ENCODE peak calls at places on chromosomes 3 and 15, in five cellular contexts. One of them, this sample, is unnamed.

GRCh38 chr15:79065361-79065743 is 25.2 kb downstream of the RASGRF1 start:
- DNase-seq in K562: no peak
- DNase-seq in HepG2: no peak
- DNase-seq in GM12892: no peak
- DNase-seq in GM12878: no peak
- DNase-seq in this sample: no peak

GRCh38 chr3:46632792-46633191 is 20.5 kb downstream of the FAM240A start:
- DNase-seq in GM12878: no peak
- DNase-seq in K562: no peak
- DNase-seq in GM12892: no peak
- DNase-seq in HepG2: peak
- DNase-seq in this sample: no peak

GRCh38 chr3:139117136-139117675 is 72.5 kb upstream of the PRR23C start:
- DNase-seq in HepG2: no peak
- DNase-seq in K562: no peak
- DNase-seq in GM12878: no peak
- DNase-seq in GM12892: no peak
- DNase-seq in this sample: no peak

GRCh38 chr3:71564361-71564760 is 19.2 kb downstream of the FOXP1 start:
- DNase-seq in HepG2: no peak
- DNase-seq in GM12878: no peak
- DNase-seq in K562: no peak
- DNase-seq in GM12892: no peak
- DNase-seq in this sample: no peak

GRCh38 chr3:42750834-42751233 is 22.2 kb downstream of the CCDC13 start:
- DNase-seq in K562: no peak
- DNase-seq in GM12878: no peak
- DNase-seq in GM12892: no peak
- DNase-seq in HepG2: no peak
- DNase-seq in this sample: no peak

GRCh38 chr15:88982946-88983342 is 69.8 kb upstream of the MFGE8 start:
- DNase-seq in GM12878: no peak
- DNase-seq in HepG2: no peak
- DNase-seq in GM12892: no peak
- DNase-seq in K562: no peak
- DNase-seq in this sample: no peak

GRCh38 chr15:62887113-62887570 is 155.4 kb upstream of the TPM1 start:
- DNase-seq in GM12892: no peak
- DNase-seq in HepG2: no peak
- DNase-seq in GM12878: no peak
- DNase-seq in K562: no peak
- DNase-seq in this sample: no peak

GRCh38 chr15:51576911-51577500 is 45.6 kb downstream of the DMXL2 start:
- DNase-seq in HepG2: no peak
- DNase-seq in GM12892: no peak
- DNase-seq in K562: no peak
- DNase-seq in GM12878: no peak
- DNase-seq in this sample: no peak

GRCh38 chr3:43035801-43036340 is 56.8 kb downstream of the GASK1A start:
- DNase-seq in GM12892: no peak
- DNase-seq in HepG2: no peak
- DNase-seq in GM12878: no peak
- DNase-seq in K562: no peak
- DNase-seq in this sample: no peak

DNA sequence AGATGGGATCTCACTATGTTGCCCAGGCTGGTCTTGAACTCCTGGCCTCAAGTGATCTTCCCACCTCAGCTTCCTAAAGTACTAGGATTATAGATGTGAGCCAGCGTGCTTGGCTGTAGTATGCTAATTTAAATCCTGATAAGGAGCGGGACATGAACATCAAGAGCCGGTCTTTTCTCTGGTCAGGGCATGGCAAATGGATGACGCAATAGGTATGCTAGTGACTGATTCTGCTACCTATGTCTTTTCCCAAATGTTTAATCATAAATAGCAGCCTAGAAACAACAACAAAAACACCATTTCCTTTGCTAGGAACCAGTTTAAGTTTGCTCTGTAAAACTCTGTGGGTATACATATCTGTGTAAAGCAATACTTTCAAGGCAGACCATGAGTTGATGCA is 64.7 kb downstream of the STARD9 start:
- DNase-seq in HepG2: no peak
- DNase-seq in GM12892: no peak
- DNase-seq in K562: no peak
- DNase-seq in GM12878: no peak
- DNase-seq in this sample: no peak
- TF ChIP-seq TAF1 in HepG2: no peak
- TF ChIP-seq TAF1 in GM12892: no peak
- TF ChIP-seq TAF1 in K562: no peak
- TF ChIP-seq TAF1 in GM12878: no peak
- TF ChIP-seq TAF1 in this sample: no peak

DNA sequence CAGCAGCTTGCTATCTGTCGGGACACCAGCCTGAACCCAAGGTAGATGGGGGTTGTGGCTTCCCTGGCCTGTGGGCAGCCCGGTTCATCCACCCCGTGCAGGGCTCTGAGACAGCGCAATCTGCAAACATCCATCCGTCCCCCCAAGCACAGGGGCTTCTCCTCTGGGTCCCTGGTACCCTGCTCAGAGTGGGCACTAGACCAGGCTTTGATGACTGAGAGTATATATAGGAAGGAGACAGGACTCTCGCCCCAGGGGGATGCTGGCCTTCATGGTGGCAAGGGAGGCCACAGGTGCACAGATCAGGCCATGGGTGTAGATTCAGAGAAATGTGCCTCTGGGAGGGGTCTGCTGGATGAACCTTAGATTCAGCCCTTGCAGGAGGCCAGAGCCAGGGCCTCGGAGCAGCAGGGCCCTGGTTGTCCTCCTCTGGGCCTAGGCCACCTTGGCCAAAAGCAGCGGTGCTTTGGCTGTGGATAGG is 40.3 kb downstream of the CFAP100 start:
- DNase-seq in HepG2: no peak
- DNase-seq in GM12878: no peak
- DNase-seq in GM12892: no peak
- DNase-seq in K562: no peak
- DNase-seq in this sample: no peak
- TF ChIP-seq TAF1 in HepG2: no peak
- TF ChIP-seq TAF1 in GM12878: no peak
- TF ChIP-seq TAF1 in GM12892: no peak
- TF ChIP-seq TAF1 in K562: no peak
- TF ChIP-seq TAF1 in this sample: no peak

GRCh38 chr3:73520931-73521461 is 103.7 kb downstream of the PDZRN3 start:
- DNase-seq in HepG2: no peak
- DNase-seq in GM12878: no peak
- DNase-seq in K562: no peak
- DNase-seq in GM12892: no peak
- DNase-seq in this sample: no peak

GRCh38 chr3:73512095-73512494 is 112.6 kb downstream of the PDZRN3 start:
- DNase-seq in K562: no peak
- DNase-seq in GM12878: no peak
- DNase-seq in HepG2: no peak
- DNase-seq in GM12892: no peak
- DNase-seq in this sample: no peak

GRCh38 chr3:73513260-73513659 is 111.5 kb downstream of the PDZRN3 start:
- DNase-seq in GM12878: no peak
- DNase-seq in K562: no peak
- DNase-seq in GM12892: no peak
- DNase-seq in HepG2: peak
- DNase-seq in this sample: no peak

GRCh38 chr3:73511555-73511954 is 113.2 kb downstream of the PDZRN3 start:
- DNase-seq in GM12878: no peak
- DNase-seq in HepG2: no peak
- DNase-seq in K562: no peak
- DNase-seq in GM12892: no peak
- DNase-seq in this sample: no peak

DNA sequence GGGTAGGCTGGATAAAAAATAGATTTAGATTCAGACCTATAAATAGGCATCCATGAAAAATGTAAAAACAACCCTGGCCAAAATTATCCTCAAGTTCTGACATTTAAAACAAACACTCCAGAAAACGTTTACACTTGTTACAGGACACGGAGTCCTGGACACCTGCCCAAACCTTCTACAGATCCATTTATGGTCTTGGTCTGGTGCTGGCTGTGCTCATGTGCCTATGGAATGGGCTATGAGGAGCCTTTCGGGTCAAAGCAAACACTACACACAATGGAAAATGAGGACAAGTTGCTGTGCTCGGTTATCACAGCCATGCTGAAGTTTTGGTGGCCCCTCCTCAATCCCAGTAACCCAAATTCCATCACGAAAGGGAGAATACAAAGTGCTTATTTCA is 108.1 kb downstream of the PDZRN3 start:
- DNase-seq in GM12878: no peak
- DNase-seq in HepG2: no peak
- DNase-seq in K562: no peak
- DNase-seq in GM12892: no peak
- DNase-seq in this sample: no peak
- TF ChIP-seq TAF1 in GM12878: no peak
- TF ChIP-seq TAF1 in HepG2: no peak
- TF ChIP-seq TAF1 in K562: no peak
- TF ChIP-seq TAF1 in GM12892: no peak
- TF ChIP-seq TAF1 in this sample: no peak

DNA sequence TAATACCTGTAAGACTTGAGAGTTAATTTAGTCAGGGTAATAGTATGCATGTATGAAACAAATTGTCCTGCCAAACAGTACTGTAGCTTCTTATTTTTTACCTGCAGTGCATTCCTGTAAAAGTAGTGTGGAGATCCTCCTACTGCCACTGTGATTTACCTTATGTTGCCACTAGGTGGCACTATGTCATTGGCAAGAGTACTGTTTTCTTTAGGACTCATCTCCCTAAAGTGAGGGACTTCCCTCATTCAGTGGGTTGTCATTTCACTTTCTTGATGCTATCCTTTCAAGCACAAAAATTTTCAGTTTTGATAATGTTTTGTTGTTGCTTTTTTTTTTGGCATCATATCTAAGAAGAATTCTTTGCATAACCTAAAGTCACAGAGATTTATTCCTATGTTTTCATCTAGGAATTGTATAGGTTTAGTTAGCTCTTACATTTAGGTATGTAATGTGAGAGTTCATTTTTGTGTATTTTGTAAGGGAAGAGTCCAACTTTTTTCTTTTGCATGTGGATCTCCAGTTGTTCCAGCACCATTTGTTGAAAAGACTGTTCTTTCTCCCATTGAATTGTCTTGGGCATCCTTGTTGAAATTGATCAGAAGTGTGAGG is 105.7 kb downstream of the AKAP13 start:
- DNase-seq in HepG2: peak
- DNase-seq in K562: peak
- DNase-seq in GM12878: peak
- DNase-seq in GM12892: no peak
- DNase-seq in this sample: peak
- TF ChIP-seq TAF1 in HepG2: no peak
- TF ChIP-seq TAF1 in K562: no peak
- TF ChIP-seq TAF1 in GM12878: no peak
- TF ChIP-seq TAF1 in GM12892: no peak
- TF ChIP-seq TAF1 in this sample: no peak